ENCODE peak calls at places on chromosomes 12 and 14, in eight cellular contexts. T is IMR-90, L is kidney epithelial cell, O is heart left ventricle, N is nephron progenitor cell, R is SK-N-SH, B is brain microvascular endothelial cell, C is H9. J is an unnamed sample.

GRCh38 chr14:54985156-54985555 is 41.7 kb downstream of the WDHD1 start:
- DNase-seq in B (no peak), N (no peak), R (no peak), L (no peak), T (no peak), O (no peak), C (no peak), J (no peak)

GRCh38 chr14:27995688-27996087 is 770.9 kb upstream of the FOXG1 start:
- DNase-seq in L (no peak), O (no peak), B (no peak), N (no peak), C (no peak), T (no peak), R (no peak), J (no peak)

GRCh38 chr12:108831309-108831991 is 25.9 kb downstream of the SSH1 start:
- DNase-seq in B (no peak), T (no peak), O (no peak), L (no peak), R (no peak), N (no peak), C (no peak), J (no peak)

GRCh38 chr14:76904100-76904739 is 78.0 kb downstream of the LRRC74A start:
- DNase-seq in O (no peak), R (peak), T (peak), B (peak), N (no peak), C (no peak), L (no peak), J (no peak)

GRCh38 chr12:105705765-105706164 is 375.3 kb downstream of the C12orf75 start:
- DNase-seq in T (peak), O (no peak), R (peak), C (peak), B (peak), N (peak), L (peak), J (peak)

GRCh38 chr14:31829256-31829923 is 247.7 kb upstream of the ARHGAP5 start:
- DNase-seq in B (peak), T (peak), R (peak), C (no peak), O (no peak), N (no peak), L (no peak), J (no peak)

GRCh38 chr14:91873476-91874265 is 6.3 kb upstream of the TC2N start:
- DNase-seq in C (no peak), N (no peak), B (no peak), O (no peak), R (no peak), T (peak), L (peak), J (peak)

GRCh38 chr12:105100207-105100985 is 7.1 kb upstream of the WASHC4 start:
- DNase-seq in B (peak), T (peak), R (no peak), C (no peak), L (no peak), O (no peak), N (no peak), J (no peak)

GRCh38 chr12:132167610-132168310 is 23.5 kb downstream of the NOC4L start:
- DNase-seq in C (no peak), T (no peak), B (no peak), N (no peak), O (peak), L (no peak), R (no peak), J (no peak)

GRCh38 chr12:46108721-46109120 is 118.3 kb upstream of the SCAF11 start:
- DNase-seq in B (no peak), N (no peak), C (no peak), L (no peak), T (no peak), O (no peak), R (no peak), J (no peak)

GRCh38 chr12:46770501-46771183 is 55.2 kb downstream of the SLC38A4 start:
- DNase-seq in N (peak), R (no peak), L (no peak), B (peak), T (peak), O (no peak), C (no peak), J (no peak)

GRCh38 chr12:9241301-9241700 is 33.1 kb upstream of the PZP start:
- DNase-seq in C (no peak), B (no peak), N (no peak), L (no peak), R (no peak), T (no peak), O (no peak), J (no peak)

GRCh38 chr12:13102481-13103195 is 829 bp downstream of the GSG1 start:
- DNase-seq in B (no peak), C (no peak), L (no peak), O (no peak), T (peak), N (no peak), R (no peak), J (no peak)

GRCh38 chr14:100721568-100721967 is 5.1 kb upstream of the DLK1 start:
- DNase-seq in N (no peak), O (no peak), B (no peak), C (no peak), L (no peak), R (no peak), T (peak), J (no peak)

GRCh38 chr14:99117671-99118045 is 154.3 kb downstream of the BCL11B start:
- DNase-seq in L (no peak), O (no peak), N (no peak), B (no peak), R (no peak), T (no peak), C (no peak), J (no peak)

GRCh38 chr14:105480165-105480564 is 5.5 kb downstream of the CRIP2 start:
- DNase-seq in C (no peak), O (no peak), T (no peak), N (no peak), B (no peak), L (no peak), R (no peak), J (no peak)

GRCh38 chr14:105482486-105483110 is 4.1 kb upstream of the CRIP1 start:
- DNase-seq in C (no peak), B (no peak), R (no peak), L (no peak), O (no peak), T (no peak), N (no peak), J (no peak)

GRCh38 chr14:105480807-105481801 is 5.6 kb upstream of the CRIP1 start:
- DNase-seq in L (peak), T (peak), R (peak), C (peak), B (peak), N (peak), O (peak), J (peak)

GRCh38 chr14:105483300-105484068 is 3.2 kb upstream of the CRIP1 start:
- DNase-seq in R (no peak), T (no peak), B (no peak), L (no peak), C (no peak), N (no peak), O (no peak), J (peak)

GRCh38 chr14:105481886-105482454 is 4.7 kb upstream of the CRIP1 start:
- DNase-seq in O (peak), B (peak), N (peak), R (peak), T (peak), C (peak), L (peak), J (peak)
- TF ChIP-seq CTCF in O (no peak), B (peak), N (no peak), R (no peak), T (peak), C (peak), L (peak), J (no peak)

DNA sequence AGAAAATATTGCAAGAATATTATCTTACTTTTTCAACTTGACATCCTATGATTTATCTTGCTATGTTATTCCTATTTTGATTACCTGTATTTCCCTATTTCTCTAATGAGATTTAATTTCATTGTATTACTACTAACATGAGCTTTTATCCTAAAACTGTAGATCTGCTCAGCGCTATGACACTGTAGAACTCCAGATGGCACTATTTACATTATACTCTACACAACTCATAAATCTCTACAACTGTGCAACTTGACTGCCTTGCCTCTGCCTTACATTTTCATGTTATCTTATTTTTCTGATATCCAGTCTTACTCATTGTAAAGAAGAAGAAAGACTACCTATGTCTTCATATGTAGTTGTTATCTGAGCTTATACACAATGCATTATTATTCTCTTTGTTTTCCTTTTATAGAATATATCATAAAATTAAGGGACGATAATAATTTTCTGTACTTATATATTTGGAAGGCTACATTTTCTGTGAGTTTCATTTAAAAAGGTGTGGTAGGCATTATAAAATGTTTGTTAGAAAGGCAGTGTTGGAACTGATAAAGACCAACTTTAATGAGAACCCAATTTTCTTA is 24.1 kb downstream of the NUP37 start:
- DNase-seq in R (peak), N (no peak), T (peak), L (no peak), C (no peak), B (peak), O (no peak), J (peak)
- TF ChIP-seq CTCF in R (peak), N (peak), T (peak), L (peak), C (peak), B (peak), O (peak), J (peak)

GRCh38 chr12:78118036-78118435 is 287.3 kb downstream of the NAV3 start:
- DNase-seq in N (no peak), T (no peak), R (peak), O (no peak), L (no peak), B (no peak), C (peak), J (peak)
- TF ChIP-seq CTCF in N (no peak), T (no peak), R (peak), O (no peak), L (peak), B (peak), C (peak), J (no peak)

DNA sequence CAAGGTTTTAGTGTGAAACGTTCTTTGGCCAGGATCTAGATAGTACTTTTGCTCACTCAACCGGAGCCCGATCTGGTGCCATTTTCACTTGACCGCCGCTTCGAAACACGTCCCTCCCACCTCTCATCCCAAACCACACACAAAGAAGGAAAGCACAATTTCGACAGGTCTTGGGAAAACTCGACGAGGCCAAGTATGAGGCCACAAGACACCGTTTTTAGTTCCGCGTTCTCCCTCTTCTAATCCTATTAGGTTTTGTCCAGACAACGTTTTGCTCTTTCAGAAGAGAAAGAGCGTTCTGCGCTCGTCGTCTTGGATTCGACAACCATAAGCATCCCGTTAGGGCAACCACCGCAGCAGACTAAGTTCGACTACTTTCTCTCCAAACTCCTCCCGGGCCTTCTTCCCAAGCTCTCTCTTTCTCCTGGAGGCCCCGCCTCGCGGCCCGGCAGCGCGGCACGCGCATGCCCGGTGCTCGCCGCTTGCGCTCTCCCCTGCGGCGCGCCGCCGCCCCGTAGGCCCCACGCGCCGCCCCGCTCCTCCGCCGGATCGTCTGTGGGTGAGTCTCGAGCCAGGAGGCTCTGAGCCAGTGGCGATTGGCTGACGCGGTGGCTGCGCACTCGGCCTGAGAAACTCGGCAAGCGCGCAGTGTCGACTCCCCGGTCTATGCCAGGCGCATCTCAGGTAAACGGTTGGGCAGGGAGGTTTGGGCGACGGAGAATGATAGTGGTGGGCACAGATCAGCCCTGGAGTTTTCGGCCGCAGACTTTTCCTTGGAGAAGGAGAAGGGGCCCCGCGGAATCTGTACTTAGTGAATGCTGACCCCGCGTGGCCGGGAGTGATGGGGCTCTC is at the start of gene MIPOL1:
- DNase-seq in T (peak), L (peak), B (peak), N (peak), R (peak), C (peak), O (peak), J (peak)
- TF ChIP-seq CTCF in T (peak), L (peak), B (peak), N (no peak), R (no peak), C (peak), O (peak), J (no peak)

DNA sequence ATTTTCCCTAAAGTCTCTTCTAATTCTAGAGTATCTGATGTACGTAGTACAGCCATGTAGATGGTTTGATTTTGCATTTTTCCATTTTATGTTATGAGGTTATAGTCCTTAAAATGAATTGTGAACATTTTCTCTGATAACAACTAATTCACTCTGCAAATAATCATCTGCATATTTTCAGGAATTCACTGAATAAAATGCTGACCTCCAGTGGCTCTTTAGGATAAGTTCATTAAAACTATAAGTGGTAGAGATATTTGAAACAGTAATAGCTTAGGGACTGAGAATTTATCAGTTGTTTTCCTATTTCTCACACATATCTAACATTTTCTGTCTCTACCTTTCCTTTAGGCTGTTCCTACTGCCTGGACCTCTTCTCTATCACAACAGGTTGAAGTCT is 4.4 kb downstream of the MSRB3 start:
- DNase-seq in L (no peak), N (no peak), T (no peak), B (no peak), O (no peak), C (no peak), R (no peak), J (no peak)
- TF ChIP-seq CTCF in L (no peak), N (no peak), T (no peak), B (no peak), O (no peak), C (no peak), R (peak), J (no peak)

GRCh38 chr14:75805646-75806045 is 144.6 kb downstream of the TTLL5 start:
- DNase-seq in R (no peak), B (no peak), N (no peak), O (no peak), C (no peak), L (no peak), T (no peak), J (no peak)

GRCh38 chr14:75803768-75804167 is 142.7 kb downstream of the TTLL5 start:
- DNase-seq in L (no peak), O (no peak), R (no peak), N (peak), T (no peak), B (no peak), C (no peak), J (no peak)

GRCh38 chr14:75804570-75805275 is 143.7 kb downstream of the TTLL5 start:
- DNase-seq in O (no peak), T (no peak), C (no peak), L (no peak), N (no peak), B (no peak), R (no peak), J (no peak)

GRCh38 chr14:75806247-75806876 is 145.3 kb downstream of the TTLL5 start:
- DNase-seq in B (no peak), C (no peak), O (no peak), N (no peak), R (no peak), T (no peak), L (no peak), J (no peak)

GRCh38 chr14:75800792-75801191 is 139.7 kb downstream of the TTLL5 start:
- DNase-seq in B (no peak), N (no peak), L (no peak), R (no peak), O (no peak), C (peak), T (no peak), J (no peak)
- TF ChIP-seq CTCF in B (peak), N (no peak), L (no peak), R (peak), O (no peak), C (peak), T (no peak), J (no peak)

J was measured in Calu3.